ENCODE peak calls at places on chromosomes 4 and X, in ten cellular contexts. W is suprapubic skin, O is WTC11, K is HCT116, H is thoracic aorta, Q is nephron progenitor cell, J is cardiac muscle cell, D is ovary, S is BJ, V is left lung. M is an unnamed sample.

GRCh38 chrX:17788956-17789562 is 51.8 kb downstream of the SCML1 start:
- DNase-seq in V (no peak), H (no peak), D (no peak), O (no peak), S (no peak), J (no peak), Q (no peak), K (no peak), W (no peak), M (no peak)

GRCh38 chr4:151371045-151371605 is 37.9 kb upstream of the FHIP1A start:
- DNase-seq in O (no peak), D (no peak), W (no peak), Q (no peak), H (no peak), K (no peak), S (no peak), J (no peak), V (no peak), M (no peak)

GRCh38 chr4:100348472-100348871 is 158.2 kb upstream of the DDIT4L start:
- DNase-seq in Q (no peak), O (no peak), D (no peak), V (no peak), J (no peak), S (no peak), H (no peak), W (no peak), K (peak; percentile 88), M (no peak)

GRCh38 chr4:158996669-158997074 is 106.2 kb upstream of the RAPGEF2 start:
- DNase-seq in Q (no peak), H (no peak), S (peak; percentile 95), J (no peak), O (no peak), D (no peak), K (peak; percentile 93), V (no peak), W (no peak), M (no peak)

GRCh38 chr4:149161247-149161646 is 654.4 kb downstream of the IQCM start:
- DNase-seq in S (peak; percentile 34), D (no peak), H (no peak), V (no peak), K (no peak), O (no peak), J (no peak), W (no peak), Q (no peak), M (no peak)

GRCh38 chrX:98114026-98114425 is 1230.3 kb downstream of the RPA4 start:
- DNase-seq in O (no peak), W (no peak), V (no peak), S (no peak), D (no peak), J (no peak), Q (no peak), K (no peak), H (no peak), M (no peak)

GRCh38 chrX:47612418-47612817 is 7.2 kb downstream of the SYN1 start:
- DNase-seq in D (no peak), Q (no peak), K (no peak), S (no peak), O (no peak), W (no peak), J (no peak), V (no peak), H (no peak), M (no peak)

GRCh38 chr4:172127168-172127567 is 314.0 kb downstream of the GALNTL6 start:
- DNase-seq in S (no peak), H (no peak), J (no peak), D (no peak), W (no peak), V (no peak), K (no peak), Q (no peak), O (no peak), M (no peak)

GRCh38 chr4:168515222-168516011 is 18.6 kb downstream of the PALLD start:
- DNase-seq in D (no peak), H (no peak), W (no peak), V (no peak), O (no peak), J (no peak), S (no peak), Q (no peak), K (no peak), M (no peak)

GRCh38 chr4:167550021-167550420 is 315.7 kb upstream of the SPOCK3 start:
- DNase-seq in V (no peak), H (no peak), W (no peak), D (no peak), J (no peak), K (no peak), O (no peak), Q (no peak), S (no peak), M (no peak)

GRCh38 chr4:13561673-13562072 is 17.4 kb upstream of the NKX3-2 start:
- DNase-seq in W (no peak), J (no peak), D (no peak), O (no peak), V (no peak), K (no peak), Q (no peak), S (no peak), H (no peak), M (no peak)

GRCh38 chr4:22997358-22998224 is 304.9 kb downstream of the GBA3 start:
- DNase-seq in J (no peak), S (no peak), W (no peak), V (no peak), K (no peak), O (no peak), D (no peak), Q (no peak), H (no peak), M (no peak)

GRCh38 chr4:23001478-23001877 is 308.7 kb downstream of the GBA3 start:
- DNase-seq in J (no peak), O (no peak), H (no peak), K (no peak), Q (no peak), D (no peak), W (no peak), V (no peak), S (no peak), M (no peak)

DNA sequence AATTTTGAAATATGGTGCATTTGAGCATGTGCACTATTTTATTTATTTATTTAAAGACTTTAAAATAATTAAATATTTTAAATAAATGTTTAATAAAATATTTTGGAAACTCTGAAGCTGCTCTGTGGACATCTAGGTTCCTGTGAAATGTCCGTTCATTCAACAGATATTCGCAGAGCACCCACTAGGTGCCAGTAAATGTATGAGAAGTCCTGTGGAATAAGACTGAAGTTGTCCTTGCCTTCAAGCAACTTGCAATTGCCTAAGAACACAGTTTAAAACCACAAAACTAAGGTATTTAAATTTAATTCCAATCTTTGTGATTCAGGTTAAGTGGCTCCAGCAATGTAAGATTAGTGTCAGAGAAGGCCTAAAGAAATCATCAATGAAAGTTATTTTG is 306.7 kb downstream of the GBA3 start:
- DNase-seq in S (no peak), O (peak; percentile 20), W (no peak), D (no peak), J (no peak), Q (no peak), K (no peak), V (no peak), H (no peak), M (no peak)
- TF ChIP-seq CTCF in S (no peak), O (no peak), W (no peak), D (no peak), J (no peak), Q (no peak), K (no peak), V (no peak), H (no peak), M (no peak)

GRCh38 chr4:139454646-139455045 is 725 bp downstream of the RAB33B start:
- DNase-seq in Q (no peak), J (no peak), D (no peak), K (no peak), O (no peak), S (no peak), W (no peak), H (no peak), V (no peak), M (no peak)

GRCh38 chr4:139452000-139452399 is 1.9 kb upstream of the RAB33B start:
- DNase-seq in V (no peak), Q (no peak), W (no peak), H (no peak), O (no peak), D (no peak), S (no peak), K (no peak), J (no peak), M (no peak)

GRCh38 chr4:139453041-139453370 is 915 bp upstream of the RAB33B start:
- DNase-seq in S (no peak), H (no peak), J (no peak), D (no peak), O (no peak), V (no peak), K (no peak), Q (no peak), W (no peak), M (no peak)

GRCh38 chr4:139454111-139454600 is at the start of gene RAB33B:
- DNase-seq in H (peak; percentile 60), D (no peak), Q (no peak), W (peak; percentile 95), O (no peak), J (no peak), K (no peak), V (no peak), S (no peak), M (no peak)

GRCh38 chr4:139453371-139454110 is 380 bp upstream of the RAB33B start:
- DNase-seq in Q (peak; percentile 93), K (peak; percentile 94), H (peak; percentile 96), O (peak; percentile 97), D (peak; percentile 97), J (peak; percentile 97), S (peak; percentile 87), V (peak; percentile 99), W (peak; percentile 99), M (peak; percentile 94)
- TF ChIP-seq CTCF in Q (no peak), K (no peak), H (no peak), O (no peak), D (no peak), J (no peak), S (peak; percentile 17), V (peak; percentile 28), W (no peak), M (no peak)

GRCh38 chr4:77415689-77416088 is 189.9 kb upstream of the CXCL13 start:
- DNase-seq in J (no peak), V (no peak), S (no peak), D (no peak), W (no peak), O (no peak), K (no peak), H (no peak), Q (no peak), M (no peak)

GRCh38 chr4:77418333-77418732 is 187.3 kb upstream of the CXCL13 start:
- DNase-seq in Q (no peak), V (no peak), D (no peak), S (no peak), J (no peak), O (no peak), H (no peak), W (no peak), K (peak; percentile 24), M (peak; percentile 18)
- TF ChIP-seq CTCF in Q (no peak), V (no peak), D (no peak), S (no peak), J (peak; percentile 31), O (no peak), H (no peak), W (peak; percentile 5), K (peak; percentile 44), M (no peak)

GRCh38 chrX:144040793-144041192 is 156.9 kb downstream of the UBE2NL start:
- DNase-seq in W (no peak), J (no peak), H (no peak), D (no peak), K (no peak), O (no peak), Q (no peak), S (no peak), V (no peak), M (no peak)
- TF ChIP-seq CTCF in W (no peak), J (no peak), H (no peak), D (no peak), K (no peak), O (no peak), Q (no peak), S (no peak), V (no peak), M (no peak)

M was measured in endothelial cell.